ENCODE peak calls at places on chromosomes 12 and 14, in ten cellular contexts. Z is neural crest cell, B is GM06990, X is fibroblast of pulmonary artery, O is tibial nerve, P is keratinocyte, D is AG10803, T is fibroblast of lung, U is adrenal gland, C is mucosa of descending colon. H is an unnamed sample.

GRCh38 chr12:112380663-112381420 is 1.4 kb downstream of the HECTD4 start:
- DNase-seq in U (no peak), T (no peak), C (peak; percentile 17), P (no peak), X (no peak), B (no peak), O (no peak), Z (peak; percentile 12), D (no peak), H (no peak)

GRCh38 chr12:65156366-65156831 is 13.0 kb upstream of the LEMD3 start:
- DNase-seq in X (peak; percentile 28), P (no peak), Z (no peak), O (no peak), B (peak; percentile 65), U (no peak), T (no peak), D (no peak), C (no peak), H (no peak)

GRCh38 chr14:36659010-36659821 is 2.4 kb upstream of the PAX9 start:
- DNase-seq in O (no peak), Z (no peak), C (no peak), T (no peak), B (no peak), X (no peak), D (no peak), U (no peak), P (no peak), H (no peak)

GRCh38 chr12:64578556-64578955 is 31.7 kb upstream of the RASSF3 start:
- DNase-seq in B (no peak), P (no peak), U (peak; percentile 55), Z (no peak), D (no peak), O (no peak), C (no peak), T (no peak), X (no peak), H (no peak)

GRCh38 chr14:51479584-51480305 is 172.0 kb upstream of the FRMD6 start:
- DNase-seq in U (no peak), O (peak; percentile 57), Z (no peak), C (no peak), B (no peak), X (peak; percentile 55), D (peak; percentile 85), P (no peak), T (peak; percentile 54), H (no peak)

GRCh38 chr12:124727244-124727673 is 136.4 kb downstream of the SCARB1 start:
- DNase-seq in P (no peak), C (peak; percentile 43), D (peak; percentile 69), Z (peak; percentile 45), O (peak; percentile 61), T (peak; percentile 48), U (peak; percentile 98), X (peak; percentile 51), B (peak; percentile 45), H (no peak)

GRCh38 chr12:24500466-24501232 is 448.3 kb downstream of the BCAT1 start:
- DNase-seq in B (no peak), C (no peak), U (no peak), T (peak; percentile 74), P (no peak), Z (no peak), O (no peak), X (no peak), D (no peak), H (no peak)

GRCh38 chr14:73753043-73753886 is 39.1 kb upstream of the PNMA1 start:
- DNase-seq in P (no peak), O (no peak), T (no peak), X (peak; percentile 65), U (no peak), D (no peak), C (peak; percentile 80), B (no peak), Z (no peak), H (no peak)

GRCh38 chr12:67910360-67911292 is 78.6 kb upstream of the IFNG-AS1 start:
- DNase-seq in U (no peak), O (no peak), D (peak; percentile 99), B (no peak), T (peak; percentile 78), C (no peak), Z (no peak), X (peak; percentile 73), P (peak; percentile 69), H (no peak)

GRCh38 chr12:63966603-63966975 is 122.1 kb downstream of the SRGAP1 start:
- DNase-seq in B (no peak), D (no peak), X (no peak), O (no peak), Z (no peak), C (no peak), U (no peak), P (no peak), T (no peak), H (no peak)

GRCh38 chr12:116278667-116279066 is 1.2 kb upstream of the MED13L start:
- DNase-seq in U (no peak), T (no peak), X (no peak), P (no peak), O (no peak), B (no peak), Z (no peak), D (no peak), C (no peak), H (no peak)

GRCh38 chr12:116278259-116278595 is 734 bp upstream of the MED13L start:
- DNase-seq in Z (no peak), B (no peak), C (no peak), D (no peak), U (no peak), O (no peak), X (no peak), T (no peak), P (no peak), H (no peak)

GRCh38 chr12:116274552-116275375 is 2.7 kb downstream of the MED13L start:
- DNase-seq in X (no peak), C (no peak), B (no peak), Z (no peak), O (no peak), D (no peak), P (no peak), U (no peak), T (no peak), H (no peak)

GRCh38 chr12:116276433-116277216 is 868 bp downstream of the MED13L start:
- DNase-seq in B (peak; percentile 59), D (peak; percentile 66), X (peak; percentile 67), C (peak; percentile 75), U (peak; percentile 68), P (no peak), T (peak; percentile 73), O (peak; percentile 72), Z (peak; percentile 55), H (peak; percentile 33)

DNA sequence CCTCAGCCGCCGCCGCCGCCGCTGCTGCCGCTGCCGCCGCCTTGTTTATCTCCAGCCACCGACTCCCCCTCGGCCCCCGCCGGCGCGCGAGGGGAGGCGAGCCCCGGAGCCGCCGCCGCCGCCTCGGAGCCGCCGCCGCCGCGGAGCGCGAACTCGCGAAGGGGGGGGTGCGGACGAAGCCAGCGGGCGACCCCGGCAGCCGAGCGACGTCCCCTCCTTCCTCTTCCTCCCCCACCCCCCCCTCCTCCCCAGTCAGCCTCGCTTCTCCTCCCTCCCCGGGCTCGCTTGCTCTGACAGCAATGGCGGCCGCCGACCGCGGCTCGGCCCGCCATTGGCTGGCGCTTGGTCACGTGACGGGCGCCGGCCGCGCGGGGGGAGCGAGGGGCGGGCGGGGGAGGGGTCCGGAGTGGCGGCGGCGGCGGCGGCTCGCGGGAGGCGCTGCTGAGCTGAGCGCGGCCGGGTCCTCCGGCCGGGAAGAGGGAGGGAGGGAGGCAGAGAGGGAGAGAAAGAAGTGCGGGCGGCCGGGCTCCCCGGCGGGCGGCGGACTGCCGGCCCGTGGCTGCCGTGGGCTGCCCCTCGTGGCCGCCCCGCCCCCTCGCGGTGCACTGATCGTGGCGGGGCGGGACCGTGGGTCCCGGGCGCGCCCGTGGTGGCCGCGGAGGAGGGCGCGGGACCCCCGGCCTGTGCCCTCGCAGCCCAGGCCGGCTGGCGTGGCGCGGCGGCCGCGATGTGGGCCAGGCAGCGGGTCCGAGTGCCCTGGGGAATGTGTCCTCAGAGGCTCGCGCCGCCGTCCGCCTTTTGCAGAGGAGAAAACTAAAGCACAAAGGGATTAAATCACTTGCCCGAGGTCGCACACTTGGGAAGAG is at the start of gene MED13L:
- DNase-seq in C (peak; percentile 87), T (peak; percentile 84), B (peak; percentile 89), X (peak; percentile 87), U (peak; percentile 90), D (peak; percentile 90), O (peak; percentile 79), P (no peak), Z (peak; percentile 80), H (peak; percentile 49)
- TF ChIP-seq CTCF in C (peak; percentile 33), T (peak; percentile 2), B (no peak), X (peak; percentile 10), U (peak; percentile 51), D (peak; percentile 26), O (peak; percentile 76), P (no peak), Z (peak; percentile 51), H (peak; percentile 7)

GRCh38 chr14:101843665-101844064 is 82.2 kb downstream of the PPP2R5C start:
- DNase-seq in Z (no peak), T (peak; percentile 11), X (no peak), C (peak; percentile 42), P (no peak), B (peak; percentile 68), D (no peak), O (no peak), U (no peak), H (no peak)
- TF ChIP-seq CTCF in Z (peak; percentile 38), T (peak; percentile 45), X (peak; percentile 5), C (no peak), P (peak; percentile 23), B (peak; percentile 61), D (peak; percentile 39), O (no peak), U (peak; percentile 36), H (no peak)

DNA sequence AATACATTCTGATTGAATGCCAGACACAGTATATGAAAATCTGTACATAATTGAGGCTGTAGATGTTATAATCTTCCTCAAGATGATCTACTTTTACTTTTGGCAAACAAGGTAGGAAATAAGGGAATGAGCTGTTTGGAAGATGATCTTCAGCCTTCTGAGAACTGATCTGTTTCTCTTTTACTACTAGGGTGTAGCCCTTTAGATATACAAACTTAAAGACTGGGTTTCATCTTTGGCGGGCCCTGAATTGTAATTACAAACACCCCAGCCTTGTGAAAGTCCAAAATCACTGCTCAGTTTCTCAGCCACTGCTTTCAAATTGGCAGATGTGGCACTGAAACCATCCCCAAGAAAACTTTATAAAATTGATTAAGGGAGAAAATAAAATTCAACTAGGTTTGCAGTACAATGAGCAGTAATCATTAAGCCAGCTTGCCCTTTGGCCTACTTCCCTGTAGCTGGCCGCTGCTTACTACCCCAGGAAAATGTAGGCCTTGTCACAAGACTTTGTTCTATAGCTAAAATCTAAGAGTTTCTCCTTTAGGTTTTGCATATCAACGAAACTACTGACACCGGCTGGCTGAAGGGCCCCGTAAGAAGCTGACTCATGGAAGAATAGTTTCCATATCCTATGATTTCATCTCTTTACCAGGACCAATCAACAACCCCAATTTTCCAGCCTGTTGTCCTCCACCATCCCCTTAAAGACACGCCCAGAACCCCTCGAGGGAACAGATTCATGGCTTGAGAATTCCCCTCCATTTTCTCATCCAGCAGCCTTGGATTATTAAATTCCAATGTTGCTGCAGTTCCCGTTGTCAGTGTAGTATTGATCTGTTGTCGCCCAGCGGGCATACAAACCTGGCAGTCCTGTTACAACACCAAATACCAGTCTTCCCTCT is 210.8 kb downstream of the PCNX1 start:
- DNase-seq in D (peak; percentile 57), U (no peak), X (peak; percentile 66), C (peak; percentile 72), P (peak; percentile 88), Z (no peak), O (no peak), T (peak; percentile 45), B (no peak), H (no peak)
- TF ChIP-seq CTCF in D (no peak), U (no peak), X (no peak), C (no peak), P (no peak), Z (no peak), O (no peak), T (no peak), B (no peak), H (no peak)

GRCh38 chr14:54566410-54567223 is at the start of gene SAMD4A:
- DNase-seq in C (peak; percentile 74), O (peak; percentile 71), X (peak; percentile 90), D (peak; percentile 89), B (peak; percentile 78), Z (peak; percentile 53), T (peak; percentile 90), U (peak; percentile 81), P (no peak), H (peak; percentile 34)
- TF ChIP-seq CTCF in C (no peak), O (peak; percentile 25), X (peak; percentile 35), D (peak; percentile 44), B (peak; percentile 20), Z (peak; percentile 53), T (peak; percentile 40), U (peak; percentile 30), P (no peak), H (no peak)

H was measured in omental fat pad.